ENCODE peak calls at places on chromosome 19, in seven cellular contexts. O is H9, I is hepatic stellate cell, J is IMR-90, R is A172, V is uterus, Q is T-helper 2 cell. X is an unnamed sample.

GRCh38 chr19:13172335-13173128 is 22.3 kb downstream of the IER2 start:
- DNase-seq in O (no peak), I (peak; percentile 90), J (peak; percentile 83), R (peak; percentile 97), V (peak; percentile 67), Q (peak; percentile 63), X (peak; percentile 94)

GRCh38 chr19:14674764-14675163 is at the start of gene ADGRE3:
- DNase-seq in O (no peak), I (no peak), J (no peak), R (no peak), V (no peak), Q (no peak), X (no peak)

GRCh38 chr19:46614114-46614701 is 10.7 kb downstream of the PTGIR start:
- DNase-seq in O (peak; percentile 89), I (peak; percentile 86), J (peak; percentile 75), R (peak; percentile 54), V (peak; percentile 88), Q (peak; percentile 82), X (peak; percentile 79)

GRCh38 chr19:30226464-30227070 is 145.6 kb upstream of the ZNF536 start:
- DNase-seq in O (no peak), I (no peak), J (no peak), R (no peak), V (no peak), Q (no peak), X (no peak)

GRCh38 chr19:58170860-58171259 is 12.0 kb upstream of the ZNF274 start:
- DNase-seq in O (no peak), I (no peak), J (peak; percentile 42), R (peak; percentile 72), V (no peak), Q (no peak), X (peak; percentile 92)

GRCh38 chr19:58558623-58559274 is 338 bp upstream of the UBE2M start:
- DNase-seq in O (peak; percentile 99), I (peak; percentile 94), J (peak; percentile 98), R (peak; percentile 99), V (peak; percentile 100), Q (peak; percentile 100), X (peak; percentile 97)

GRCh38 chr19:48966541-48967345 is 1.6 kb downstream of the FTL start:
- DNase-seq in O (no peak), I (no peak), J (no peak), R (no peak), V (no peak), Q (no peak), X (no peak)

GRCh38 chr19:31092189-31092753 is 257.0 kb downstream of the TSHZ3 start:
- DNase-seq in O (no peak), I (no peak), J (no peak), R (no peak), V (no peak), Q (no peak), X (no peak)

GRCh38 chr19:41699231-41699967 is 9.0 kb upstream of the CEACAM5 start:
- DNase-seq in O (peak; percentile 20), I (no peak), J (no peak), R (no peak), V (peak; percentile 8), Q (no peak), X (no peak)

GRCh38 chr19:40374084-40374483 is 15.9 kb downstream of the HIPK4 start:
- DNase-seq in O (no peak), I (no peak), J (no peak), R (no peak), V (no peak), Q (no peak), X (no peak)

GRCh38 chr19:12784394-12784870 is 6.9 kb upstream of the JUNB start:
- DNase-seq in O (no peak), I (peak; percentile 60), J (peak; percentile 46), R (peak; percentile 18), V (no peak), Q (no peak), X (peak; percentile 28)

GRCh38 chr19:31071157-31071855 is 277.9 kb downstream of the TSHZ3 start:
- DNase-seq in O (no peak), I (no peak), J (no peak), R (no peak), V (no peak), Q (no peak), X (no peak)

GRCh38 chr19:36051637-36052036 is 2.4 kb downstream of the THAP8 start:
- DNase-seq in O (peak; percentile 61), I (no peak), J (no peak), R (no peak), V (no peak), Q (no peak), X (no peak)

GRCh38 chr19:1315470-1316166 is 29.9 kb downstream of the EFNA2 start:
- DNase-seq in O (peak; percentile 78), I (peak; percentile 77), J (peak; percentile 25), R (no peak), V (peak; percentile 46), Q (no peak), X (peak; percentile 61)

X was measured in ELR.